ENCODE peak calls at places on chromosome 19, in nine cellular contexts. T, D, X, J, F, O, E, A and S are unnamed samples.

GRCh38 chr19:38685666-38686529 is 38.4 kb downstream of the ACTN4 start:
- DNase-seq in T (no peak), D (no peak), X (no peak), J (peak), F (no peak), O (no peak), E (no peak), A (peak), S (peak)

GRCh38 chr19:35615036-35615435 is 2.5 kb downstream of the HAUS5 start:
- DNase-seq in T (no peak), D (no peak), X (no peak), J (no peak), F (no peak), O (no peak), E (no peak), A (no peak), S (no peak)

GRCh38 chr19:34639491-34640085 is 37.4 kb downstream of the SCGB2B2 start:
- DNase-seq in T (peak), D (no peak), X (peak), J (peak), F (peak), O (peak), E (peak), A (peak), S (peak)

GRCh38 chr19:7665076-7665475 is 3.8 kb upstream of the RETN start:
- DNase-seq in T (no peak), D (no peak), X (no peak), J (no peak), F (no peak), O (no peak), E (peak), A (no peak), S (no peak)

GRCh38 chr19:10692673-10693264 is 8.5 kb upstream of the QTRT1 start:
- DNase-seq in T (no peak), D (no peak), X (no peak), J (no peak), F (no peak), O (no peak), E (no peak), A (no peak), S (no peak)

GRCh38 chr19:42512743-42513304 is 15.5 kb downstream of the CEACAM1 start:
- DNase-seq in T (no peak), D (no peak), X (no peak), J (no peak), F (no peak), O (no peak), E (no peak), A (no peak), S (no peak)

GRCh38 chr19:53646144-53646543 is 14.3 kb downstream of the DPRX start:
- DNase-seq in T (no peak), D (no peak), X (no peak), J (no peak), F (no peak), O (no peak), E (no peak), A (no peak), S (no peak)

GRCh38 chr19:50648659-50649058 is 586 bp upstream of the C19orf81 start:
- DNase-seq in T (no peak), D (no peak), X (no peak), J (no peak), F (no peak), O (no peak), E (no peak), A (no peak), S (no peak)

GRCh38 chr19:21117041-21117907 is 24.6 kb upstream of the ZNF431 start:
- DNase-seq in T (no peak), D (no peak), X (no peak), J (no peak), F (no peak), O (no peak), E (no peak), A (no peak), S (peak)

GRCh38 chr19:17495639-17496265 is 15.7 kb upstream of the PGLS start:
- DNase-seq in T (no peak), D (no peak), X (no peak), J (no peak), F (no peak), O (no peak), E (no peak), A (no peak), S (no peak)

GRCh38 chr19:47151627-47152026 is 21.0 kb downstream of the SAE1 start:
- DNase-seq in T (no peak), D (no peak), X (no peak), J (no peak), F (no peak), O (no peak), E (no peak), A (no peak), S (no peak)

GRCh38 chr19:6489278-6490061 is 7.9 kb upstream of the DENND1C start:
- DNase-seq in T (no peak), D (no peak), X (peak), J (no peak), F (no peak), O (no peak), E (no peak), A (no peak), S (no peak)

GRCh38 chr19:51573331-51573730 is 2.2 kb downstream of the ZNF175 start:
- DNase-seq in T (no peak), D (no peak), X (no peak), J (peak), F (no peak), O (no peak), E (no peak), A (no peak), S (no peak)

GRCh38 chr19:21694171-21694906 is 73.0 kb downstream of the ZNF100 start:
- DNase-seq in T (no peak), D (no peak), X (no peak), J (no peak), F (no peak), O (no peak), E (no peak), A (no peak), S (no peak)

GRCh38 chr19:6649189-6649588 is 20.8 kb downstream of the TNFSF14 start:
- DNase-seq in T (no peak), D (no peak), X (no peak), J (no peak), F (no peak), O (no peak), E (no peak), A (no peak), S (no peak)

GRCh38 chr19:6530385-6531162 is at the start of gene TNFSF9:
- DNase-seq in T (peak), D (peak), X (peak), J (peak), F (peak), O (peak), E (peak), A (peak), S (peak)

GRCh38 chr19:12628040-12629022 is 17.6 kb downstream of the ZNF791 start:
- DNase-seq in T (no peak), D (no peak), X (no peak), J (peak), F (no peak), O (no peak), E (no peak), A (no peak), S (peak)

GRCh38 chr19:38952395-38953165 is 21.8 kb downstream of the MRPS12 start:
- DNase-seq in T (no peak), D (no peak), X (no peak), J (peak), F (no peak), O (peak), E (no peak), A (no peak), S (peak)

GRCh38 chr19:10290439-10290875 is 705 bp downstream of the ICAM5 start:
- DNase-seq in T (no peak), D (no peak), X (no peak), J (no peak), F (no peak), O (no peak), E (no peak), A (peak), S (peak)

GRCh38 chr19:972281-972680 is 11.9 kb upstream of the WDR18 start:
- DNase-seq in T (no peak), D (no peak), X (no peak), J (no peak), F (no peak), O (no peak), E (no peak), A (no peak), S (no peak)

GRCh38 chr19:10270180-10270615 is 722 bp upstream of the ICAM1 start:
- DNase-seq in T (peak), D (no peak), X (no peak), J (peak), F (peak), O (peak), E (no peak), A (peak), S (no peak)

GRCh38 chr19:47112166-47112663 is 1.4 kb downstream of the ZC3H4 start:
- DNase-seq in T (peak), D (no peak), X (peak), J (peak), F (peak), O (peak), E (peak), A (peak), S (peak)

GRCh38 chr19:30856376-30856775 is 484.2 kb downstream of the ZNF536 start:
- DNase-seq in T (no peak), D (no peak), X (no peak), J (no peak), F (no peak), O (no peak), E (no peak), A (no peak), S (no peak)

GRCh38 chr19:44723299-44723951 is 24.5 kb downstream of the CEACAM16 start:
- DNase-seq in T (no peak), D (no peak), X (no peak), J (no peak), F (no peak), O (no peak), E (no peak), A (no peak), S (no peak)

GRCh38 chr19:49861127-49861526 is 6.2 kb downstream of the PNKP start:
- DNase-seq in T (no peak), D (no peak), X (no peak), J (no peak), F (no peak), O (no peak), E (no peak), A (peak), S (peak)

GRCh38 chr19:55310498-55310897 is 14.6 kb downstream of the TMEM150B start:
- DNase-seq in T (no peak), D (no peak), X (no peak), J (no peak), F (no peak), O (no peak), E (no peak), A (no peak), S (no peak)

GRCh38 chr19:16325671-16326400 is 1.2 kb downstream of the KLF2 start:
- DNase-seq in T (peak), D (no peak), X (no peak), J (peak), F (peak), O (peak), E (no peak), A (no peak), S (no peak)

GRCh38 chr19:46536391-46536790 is 40.7 kb upstream of the PNMA8B start:
- DNase-seq in T (no peak), D (no peak), X (no peak), J (no peak), F (no peak), O (no peak), E (no peak), A (no peak), S (no peak)

GRCh38 chr19:52673014-52673413 is 34.9 kb upstream of the ZNF83 start:
- DNase-seq in T (no peak), D (no peak), X (no peak), J (no peak), F (no peak), O (no peak), E (no peak), A (no peak), S (no peak)

GRCh38 chr19:1315470-1316166 is 29.9 kb downstream of the EFNA2 start:
- DNase-seq in T (no peak), D (no peak), X (peak), J (peak), F (peak), O (peak), E (peak), A (peak), S (peak)

GRCh38 chr19:29016353-29016752 is 196.6 kb downstream of the UQCRFS1 start:
- DNase-seq in T (no peak), D (no peak), X (no peak), J (no peak), F (no peak), O (no peak), E (no peak), A (no peak), S (no peak)

GRCh38 chr19:17950310-17951150 is 16.4 kb upstream of the KCNN1 start:
- DNase-seq in T (peak), D (no peak), X (no peak), J (no peak), F (peak), O (peak), E (no peak), A (no peak), S (no peak)

GRCh38 chr19:38649305-38650179 is 2.1 kb downstream of the ACTN4 start:
- DNase-seq in T (no peak), D (no peak), X (no peak), J (peak), F (no peak), O (no peak), E (no peak), A (no peak), S (peak)

GRCh38 chr19:18672606-18673337 is 10.7 kb upstream of the CRTC1 start:
- DNase-seq in T (no peak), D (no peak), X (peak), J (peak), F (no peak), O (no peak), E (no peak), A (peak), S (peak)

GRCh38 chr19:7654401-7654800 is 14.4 kb upstream of the RETN start:
- DNase-seq in T (no peak), D (no peak), X (no peak), J (no peak), F (no peak), O (no peak), E (peak), A (no peak), S (peak)

GRCh38 chr19:38115264-38115802 is 108.7 kb downstream of the DPF1 start:
- DNase-seq in T (no peak), D (no peak), X (no peak), J (no peak), F (no peak), O (no peak), E (no peak), A (no peak), S (peak)

GRCh38 chr19:17282488-17283256 is 971 bp downstream of the ANKLE1 start:
- DNase-seq in T (peak), D (no peak), X (no peak), J (peak), F (peak), O (peak), E (peak), A (peak), S (peak)

GRCh38 chr19:4852484-4852883 is 15.0 kb downstream of the PLIN3 start:
- DNase-seq in T (no peak), D (no peak), X (no peak), J (no peak), F (no peak), O (no peak), E (no peak), A (no peak), S (no peak)

GRCh38 chr19:29311391-29311790 is 98.4 kb upstream of the UQCRFS1 start:
- DNase-seq in T (no peak), D (no peak), X (no peak), J (no peak), F (no peak), O (no peak), E (no peak), A (no peak), S (no peak)

GRCh38 chr19:46609511-46610412 is 8.6 kb downstream of the CALM3 start:
- DNase-seq in T (no peak), D (no peak), X (no peak), J (no peak), F (no peak), O (no peak), E (no peak), A (no peak), S (no peak)